ENCODE peak calls at places on chromosomes 3 and 15, in eight cellular contexts. X is iris pigment epithelial cell; P is fibroblast of mammary gland; W is stomach; U is hypothalamus; T is pulmonary artery endothelial cell; Y is epithelial cell of esophagus; R is CD4-positive, alpha-beta T cell. V is an unnamed sample.

GRCh38 chr3:30228302-30228631 is 378.1 kb upstream of the TGFBR2 start:
- DNase-seq in W (no peak), R (no peak), U (no peak), X (no peak), Y (no peak), P (no peak), T (no peak), V (no peak)

GRCh38 chr3:71063768-71064287 is 519.7 kb downstream of the FOXP1 start:
- DNase-seq in U (no peak), T (no peak), W (no peak), P (peak; percentile 63), Y (peak; percentile 64), X (peak; percentile 60), R (peak; percentile 20), V (peak; percentile 35)

GRCh38 chr3:51977449-51978142 is 2.7 kb downstream of the ABHD14A start:
- DNase-seq in T (no peak), X (no peak), Y (peak; percentile 55), R (no peak), U (no peak), W (no peak), P (no peak), V (no peak)

GRCh38 chr15:44097552-44097951 is 97.5 kb downstream of the FRMD5 start:
- DNase-seq in W (no peak), P (no peak), Y (no peak), U (no peak), X (no peak), R (no peak), T (no peak), V (no peak)

GRCh38 chr3:30169459-30169858 is 436.9 kb upstream of the TGFBR2 start:
- DNase-seq in R (no peak), X (no peak), P (no peak), Y (no peak), U (no peak), W (no peak), T (no peak), V (no peak)

GRCh38 chr15:75348563-75349350 is 1.9 kb downstream of the NEIL1 start:
- DNase-seq in T (no peak), Y (peak; percentile 26), U (no peak), P (no peak), X (no peak), R (no peak), W (peak; percentile 40), V (no peak)

GRCh38 chr15:96321422-96322391 is 8.8 kb upstream of the NR2F2 start:
- DNase-seq in U (no peak), Y (peak; percentile 70), R (no peak), T (no peak), X (peak; percentile 54), P (peak; percentile 26), W (peak; percentile 54), V (no peak)

GRCh38 chr15:36577082-36577481 is 2.3 kb upstream of the CDIN1 start:
- DNase-seq in Y (no peak), R (no peak), W (no peak), P (no peak), X (no peak), T (no peak), U (no peak), V (no peak)

GRCh38 chr3:183697610-183698317 is at the start of gene YEATS2:
- DNase-seq in Y (peak; percentile 65), P (peak; percentile 58), R (peak; percentile 54), X (peak; percentile 56), U (peak; percentile 71), T (no peak), W (peak; percentile 63), V (peak; percentile 42)

GRCh38 chr15:63283126-63283525 is 5.7 kb downstream of the APH1B start:
- DNase-seq in P (no peak), R (no peak), Y (no peak), X (no peak), T (no peak), W (no peak), U (no peak), V (no peak)

GRCh38 chr15:48962662-48963523 is 826 bp downstream of the SHC4 start:
- DNase-seq in T (no peak), R (no peak), W (no peak), P (peak; percentile 48), Y (peak; percentile 61), X (peak; percentile 67), U (no peak), V (no peak)

GRCh38 chr3:60708191-60708975 is 542.9 kb downstream of the FHIT start:
- DNase-seq in X (peak; percentile 70), U (no peak), R (no peak), P (peak; percentile 82), T (no peak), Y (peak; percentile 34), W (no peak), V (no peak)

GRCh38 chr3:113535898-113536297 is 3.5 kb downstream of the SIDT1 start:
- DNase-seq in Y (peak; percentile 18), W (no peak), P (no peak), T (no peak), U (no peak), X (no peak), R (no peak), V (no peak)

GRCh38 chr15:63833246-63833696 is 477 bp downstream of the HERC1 start:
- DNase-seq in Y (peak; percentile 42), T (no peak), U (no peak), W (peak; percentile 40), X (peak; percentile 50), P (peak; percentile 17), R (peak; percentile 16), V (no peak)

GRCh38 chr3:129603561-129603942 is 2.9 kb downstream of the PLXND1 start:
- DNase-seq in P (no peak), T (no peak), X (no peak), W (no peak), Y (no peak), R (no peak), U (no peak), V (no peak)

GRCh38 chr15:88071141-88071540 is 185.4 kb downstream of the NTRK3 start:
- DNase-seq in U (no peak), X (no peak), W (no peak), T (no peak), Y (no peak), R (no peak), P (no peak), V (no peak)